ENCODE peak calls at places on chromosomes 13 and 19, in eight cellular contexts. One of them, this sample, is unnamed. For H3K4me1, the result is how much of the 10 kb centered on the place peaks cover.

GRCh38 chr13:38566526-38566925 is 120.4 kb upstream of the FREM2 start:
- DNase-seq in adipocyte: no peak
- DNase-seq in heart right ventricle: no peak
- DNase-seq in spleen: no peak
- DNase-seq in tibial nerve: no peak
- DNase-seq in colonic mucosa: no peak
- DNase-seq in IMR-90: no peak
- DNase-seq in left ventricle myocardium inferior: no peak
- DNase-seq in this sample: peak

GRCh38 chr13:21812192-21812626 is 141.3 kb downstream of the FGF9 start:
- DNase-seq in spleen: no peak
- DNase-seq in left ventricle myocardium inferior: no peak
- DNase-seq in IMR-90: no peak
- DNase-seq in adipocyte: no peak
- DNase-seq in tibial nerve: no peak
- DNase-seq in colonic mucosa: no peak
- DNase-seq in heart right ventricle: no peak
- DNase-seq in this sample: no peak

GRCh38 chr13:76293751-76294150 is 592.5 kb downstream of the KCTD12 start:
- DNase-seq in left ventricle myocardium inferior: no peak
- DNase-seq in colonic mucosa: no peak
- DNase-seq in IMR-90: no peak
- DNase-seq in spleen: no peak
- DNase-seq in heart right ventricle: no peak
- DNase-seq in tibial nerve: no peak
- DNase-seq in adipocyte: peak
- DNase-seq in this sample: no peak

GRCh38 chr19:39356647-39357046 is 14.4 kb downstream of the SAMD4B start:
- DNase-seq in IMR-90: no peak
- DNase-seq in left ventricle myocardium inferior: no peak
- DNase-seq in adipocyte: no peak
- DNase-seq in tibial nerve: no peak
- DNase-seq in colonic mucosa: no peak
- DNase-seq in heart right ventricle: no peak
- DNase-seq in spleen: no peak
- DNase-seq in this sample: no peak

GRCh38 chr19:4529924-4530522 is 5.0 kb downstream of the PLIN5 start:
- DNase-seq in adipocyte: no peak
- DNase-seq in heart right ventricle: no peak
- DNase-seq in colonic mucosa: no peak
- DNase-seq in left ventricle myocardium inferior: no peak
- DNase-seq in spleen: no peak
- DNase-seq in IMR-90: no peak
- DNase-seq in tibial nerve: no peak
- DNase-seq in this sample: no peak

GRCh38 chr13:96781141-96781540 is 213.1 kb downstream of the OXGR1 start:
- DNase-seq in tibial nerve: peak
- DNase-seq in colonic mucosa: no peak
- DNase-seq in heart right ventricle: peak
- DNase-seq in left ventricle myocardium inferior: peak
- DNase-seq in spleen: no peak
- DNase-seq in adipocyte: no peak
- DNase-seq in IMR-90: no peak
- DNase-seq in this sample: no peak

GRCh38 chr13:97122381-97122996 is 99.6 kb upstream of the MBNL2 start:
- DNase-seq in colonic mucosa: no peak
- DNase-seq in spleen: no peak
- DNase-seq in heart right ventricle: no peak
- DNase-seq in left ventricle myocardium inferior: no peak
- DNase-seq in adipocyte: peak
- DNase-seq in IMR-90: peak
- DNase-seq in tibial nerve: no peak
- DNase-seq in this sample: no peak

GRCh38 chr13:99164226-99164625 is 36.4 kb upstream of the UBAC2 start:
- DNase-seq in left ventricle myocardium inferior: no peak
- DNase-seq in heart right ventricle: no peak
- DNase-seq in colonic mucosa: no peak
- DNase-seq in spleen: no peak
- DNase-seq in adipocyte: no peak
- DNase-seq in IMR-90: no peak
- DNase-seq in tibial nerve: no peak
- DNase-seq in this sample: no peak

GRCh38 chr13:46983881-46984280 is 87.0 kb upstream of the HTR2A start:
- DNase-seq in heart right ventricle: no peak
- DNase-seq in colonic mucosa: no peak
- DNase-seq in tibial nerve: no peak
- DNase-seq in left ventricle myocardium inferior: no peak
- DNase-seq in adipocyte: no peak
- DNase-seq in IMR-90: peak
- DNase-seq in spleen: no peak
- DNase-seq in this sample: no peak

GRCh38 chr19:13839193-13839937 is 37.6 kb upstream of the NANOS3 start:
- DNase-seq in tibial nerve: peak
- DNase-seq in spleen: peak
- DNase-seq in left ventricle myocardium inferior: peak
- DNase-seq in adipocyte: peak
- DNase-seq in IMR-90: peak
- DNase-seq in heart right ventricle: peak
- DNase-seq in colonic mucosa: peak
- DNase-seq in this sample: peak

GRCh38 chr19:45615795-45616708 is 14.0 kb upstream of the GPR4 start:
- DNase-seq in spleen: peak
- DNase-seq in adipocyte: peak
- DNase-seq in left ventricle myocardium inferior: peak
- DNase-seq in tibial nerve: peak
- DNase-seq in colonic mucosa: peak
- DNase-seq in IMR-90: peak
- DNase-seq in heart right ventricle: peak
- DNase-seq in this sample: peak

GRCh38 chr13:73096173-73097117 is 37.6 kb downstream of the KLF5 start:
- DNase-seq in IMR-90: peak
- DNase-seq in tibial nerve: no peak
- DNase-seq in heart right ventricle: no peak
- DNase-seq in adipocyte: no peak
- DNase-seq in left ventricle myocardium inferior: no peak
- DNase-seq in colonic mucosa: no peak
- DNase-seq in spleen: no peak
- DNase-seq in this sample: no peak

GRCh38 chr13:30193279-30194234 is 113.8 kb downstream of the KATNAL1 start:
- DNase-seq in spleen: no peak
- DNase-seq in IMR-90: no peak
- DNase-seq in adipocyte: no peak
- DNase-seq in left ventricle myocardium inferior: no peak
- DNase-seq in heart right ventricle: no peak
- DNase-seq in colonic mucosa: no peak
- DNase-seq in tibial nerve: no peak
- DNase-seq in this sample: no peak

GRCh38 chr19:30870861-30871260 is 478.4 kb downstream of the TSHZ3 start:
- DNase-seq in spleen: no peak
- DNase-seq in left ventricle myocardium inferior: no peak
- DNase-seq in colonic mucosa: no peak
- DNase-seq in IMR-90: peak
- DNase-seq in heart right ventricle: no peak
- DNase-seq in adipocyte: no peak
- DNase-seq in tibial nerve: no peak
- DNase-seq in this sample: peak

GRCh38 chr13:93388701-93389100 is 162.1 kb downstream of the GPC6 start:
- DNase-seq in tibial nerve: no peak
- DNase-seq in IMR-90: peak
- DNase-seq in left ventricle myocardium inferior: no peak
- DNase-seq in spleen: no peak
- DNase-seq in heart right ventricle: no peak
- DNase-seq in colonic mucosa: no peak
- DNase-seq in adipocyte: peak
- DNase-seq in this sample: no peak

GRCh38 chr13:83350569-83350968 is 531.7 kb downstream of the SLITRK1 start:
- DNase-seq in IMR-90: peak
- DNase-seq in adipocyte: peak
- DNase-seq in tibial nerve: no peak
- DNase-seq in left ventricle myocardium inferior: no peak
- DNase-seq in spleen: no peak
- DNase-seq in heart right ventricle: no peak
- DNase-seq in colonic mucosa: no peak
- DNase-seq in this sample: no peak

DNA sequence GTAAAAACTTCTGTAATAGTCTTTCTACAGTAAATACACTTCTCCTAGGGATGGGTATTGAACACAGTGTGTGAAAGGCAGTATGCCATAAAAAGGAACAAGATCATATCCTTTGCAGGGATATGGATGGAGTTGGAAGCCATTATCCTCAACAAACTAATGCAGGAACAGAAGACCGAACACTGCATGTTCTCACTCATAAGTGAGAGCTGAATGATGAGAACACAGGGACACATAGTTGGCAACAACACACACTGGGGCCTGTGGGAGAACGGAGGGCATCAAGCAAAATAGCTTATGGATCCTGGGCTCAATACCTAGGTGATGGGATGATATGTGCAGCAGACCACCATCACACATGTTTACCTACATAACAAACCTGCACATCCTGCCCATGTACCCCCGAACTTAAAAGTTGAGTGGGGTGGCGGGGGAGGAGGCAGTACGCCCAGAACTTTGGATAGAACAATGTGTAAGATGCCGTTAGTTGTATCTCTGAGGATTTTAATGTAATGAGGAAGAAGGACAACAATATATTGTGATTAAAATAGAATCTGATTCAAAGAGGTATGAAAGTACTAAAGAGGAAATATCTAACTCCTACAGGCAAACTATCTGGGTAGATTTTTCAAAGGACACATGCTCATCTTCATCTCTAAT is 183.2 kb downstream of the NDFIP2 start:
- DNase-seq in left ventricle myocardium inferior: no peak
- DNase-seq in heart right ventricle: no peak
- DNase-seq in adipocyte: no peak
- DNase-seq in colonic mucosa: no peak
- DNase-seq in IMR-90: no peak
- DNase-seq in tibial nerve: no peak
- DNase-seq in spleen: no peak
- DNase-seq in this sample: no peak
- H3K4me1 ChIP-seq in left ventricle myocardium inferior: under half
- H3K4me1 ChIP-seq in heart right ventricle: under half
- H3K4me1 ChIP-seq in adipocyte: under half
- H3K4me1 ChIP-seq in colonic mucosa: under half
- H3K4me1 ChIP-seq in IMR-90: under half
- H3K4me1 ChIP-seq in tibial nerve: under half
- H3K4me1 ChIP-seq in spleen: under half
- H3K4me1 ChIP-seq in this sample: under half

GRCh38 chr19:11612816-11613511 is 15.7 kb downstream of the ZNF627 start:
- DNase-seq in tibial nerve: no peak
- DNase-seq in heart right ventricle: no peak
- DNase-seq in left ventricle myocardium inferior: no peak
- DNase-seq in adipocyte: no peak
- DNase-seq in IMR-90: no peak
- DNase-seq in spleen: no peak
- DNase-seq in colonic mucosa: no peak
- DNase-seq in this sample: no peak

GRCh38 chr19:11611730-11612129 is 14.4 kb downstream of the ZNF627 start:
- DNase-seq in adipocyte: no peak
- DNase-seq in tibial nerve: no peak
- DNase-seq in heart right ventricle: no peak
- DNase-seq in spleen: no peak
- DNase-seq in colonic mucosa: no peak
- DNase-seq in left ventricle myocardium inferior: no peak
- DNase-seq in IMR-90: no peak
- DNase-seq in this sample: no peak

DNA sequence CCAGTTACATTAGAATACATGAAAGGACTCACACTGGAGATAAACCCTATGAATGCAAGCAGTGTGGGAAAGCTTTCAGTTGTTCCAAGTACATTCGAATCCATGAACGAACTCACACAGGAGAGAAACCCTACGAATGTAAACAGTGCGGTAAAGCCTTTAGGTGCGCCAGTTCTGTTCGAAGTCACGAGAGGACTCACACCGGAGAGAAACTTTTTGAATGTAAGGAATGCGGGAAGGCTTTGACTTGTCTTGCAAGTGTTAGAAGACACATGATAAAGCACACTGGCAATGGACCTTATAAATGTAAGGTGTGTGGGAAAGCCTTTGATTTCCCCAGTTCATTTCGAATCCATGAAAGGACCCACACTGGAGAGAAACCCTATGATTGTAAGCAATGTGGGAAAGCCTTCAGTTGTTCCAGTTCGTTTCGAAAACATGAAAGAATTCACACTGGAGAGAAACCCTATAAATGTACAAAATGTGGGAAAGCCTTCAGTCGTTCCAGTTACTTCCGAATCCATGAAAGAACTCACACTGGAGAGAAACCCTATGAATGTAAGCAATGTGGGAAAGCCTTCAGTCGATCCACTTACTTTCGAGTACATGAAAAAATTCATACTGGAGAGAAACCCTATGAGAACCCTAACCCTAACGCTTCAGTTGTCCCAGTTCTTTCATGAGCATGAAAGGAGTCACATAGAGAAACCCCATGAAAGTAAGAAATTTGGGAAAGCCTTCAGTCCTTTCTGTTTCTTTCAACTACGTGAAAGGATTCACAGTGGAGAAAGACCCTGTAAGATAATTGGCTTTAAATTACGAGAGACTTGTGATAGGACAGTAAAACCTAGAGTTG is 20.2 kb downstream of the ZNF627 start:
- DNase-seq in heart right ventricle: no peak
- DNase-seq in adipocyte: no peak
- DNase-seq in IMR-90: no peak
- DNase-seq in left ventricle myocardium inferior: no peak
- DNase-seq in colonic mucosa: no peak
- DNase-seq in spleen: no peak
- DNase-seq in tibial nerve: no peak
- DNase-seq in this sample: no peak
- H3K4me3 ChIP-seq in heart right ventricle: no peak
- H3K4me3 ChIP-seq in adipocyte: peak
- H3K4me3 ChIP-seq in IMR-90: no peak
- H3K4me3 ChIP-seq in left ventricle myocardium inferior: no peak
- H3K4me3 ChIP-seq in colonic mucosa: no peak
- H3K4me3 ChIP-seq in spleen: no peak
- H3K4me3 ChIP-seq in tibial nerve: no peak
- H3K4me3 ChIP-seq in this sample: no peak

GRCh38 chr19:38304866-38305429 is 897 bp downstream of the C19orf33 start:
- DNase-seq in tibial nerve: no peak
- DNase-seq in left ventricle myocardium inferior: peak
- DNase-seq in colonic mucosa: peak
- DNase-seq in heart right ventricle: peak
- DNase-seq in spleen: peak
- DNase-seq in IMR-90: no peak
- DNase-seq in adipocyte: no peak
- DNase-seq in this sample: peak
- H3K4me1 ChIP-seq in tibial nerve: under half
- H3K4me1 ChIP-seq in left ventricle myocardium inferior: under half
- H3K4me1 ChIP-seq in colonic mucosa: under half
- H3K4me1 ChIP-seq in heart right ventricle: under half
- H3K4me1 ChIP-seq in spleen: under half
- H3K4me1 ChIP-seq in IMR-90: under half
- H3K4me1 ChIP-seq in adipocyte: under half
- H3K4me1 ChIP-seq in this sample: under half

DNA sequence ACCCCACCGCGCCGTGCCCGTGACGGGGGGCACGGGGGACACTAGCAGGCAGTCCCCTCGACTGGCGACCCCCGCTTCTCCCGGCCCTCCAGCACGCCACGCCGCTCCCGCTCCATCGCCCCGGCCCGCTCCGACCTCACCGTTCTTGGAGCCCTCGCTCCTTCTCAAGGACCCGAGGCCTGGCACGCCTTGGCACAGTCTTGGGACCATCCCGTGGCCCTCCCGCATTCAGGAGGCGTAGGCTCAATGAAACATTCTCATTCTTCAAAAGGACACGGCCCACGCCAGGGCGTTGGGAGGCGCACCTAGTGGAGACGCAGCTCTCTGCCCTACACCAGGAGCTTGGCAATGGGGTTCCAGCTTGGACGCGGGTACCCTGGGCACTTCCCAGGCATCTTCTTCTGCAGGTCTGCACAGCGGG is 473 bp upstream of the CERS1 start:
- DNase-seq in colonic mucosa: no peak
- DNase-seq in left ventricle myocardium inferior: no peak
- DNase-seq in adipocyte: no peak
- DNase-seq in spleen: peak
- DNase-seq in heart right ventricle: no peak
- DNase-seq in IMR-90: no peak
- DNase-seq in tibial nerve: no peak
- DNase-seq in this sample: no peak
- H3K4me3 ChIP-seq in colonic mucosa: no peak
- H3K4me3 ChIP-seq in left ventricle myocardium inferior: peak
- H3K4me3 ChIP-seq in adipocyte: no peak
- H3K4me3 ChIP-seq in spleen: no peak
- H3K4me3 ChIP-seq in heart right ventricle: no peak
- H3K4me3 ChIP-seq in IMR-90: no peak
- H3K4me3 ChIP-seq in tibial nerve: no peak
- H3K4me3 ChIP-seq in this sample: no peak

This sample was measured in BE2C.